ENCODE peak calls at places on chromosomes 6 and 20, in five cellular contexts. N, F, W, Y and K are unnamed samples.

GRCh38 chr6:156960525-156960924 is 183.3 kb downstream of the ARID1B start:
- DNase-seq in N (no peak), Y (no peak), F (no peak), W (no peak), K (no peak)

GRCh38 chr6:136685540-136686108 is 106.7 kb downstream of the MAP3K5 start:
- DNase-seq in F (no peak), W (no peak), Y (no peak), N (no peak), K (no peak)

GRCh38 chr6:33139596-33140206 is 52.6 kb downstream of the COL11A2 start:
- DNase-seq in Y (no peak), N (no peak), W (no peak), F (no peak), K (no peak)

GRCh38 chr6:125789576-125790402 is 971 bp upstream of the NCOA7 start:
- DNase-seq in W (no peak), N (peak; percentile 8), F (peak; percentile 75), Y (peak; percentile 55), K (peak; percentile 59)

GRCh38 chr20:47735412-47736400 is 49.6 kb downstream of the SULF2 start:
- DNase-seq in W (no peak), F (peak; percentile 1), N (no peak), Y (peak; percentile 31), K (no peak)

GRCh38 chr20:59756241-59756640 is 151.9 kb downstream of the PHACTR3 start:
- DNase-seq in W (no peak), F (no peak), N (no peak), Y (no peak), K (no peak)

GRCh38 chr6:30515967-30516753 is 26.9 kb downstream of the HLA-E start:
- DNase-seq in N (peak; percentile 65), W (peak; percentile 65), F (peak; percentile 95), Y (peak; percentile 97), K (peak; percentile 94)

GRCh38 chr20:4546342-4546741 is 175.4 kb upstream of the PRND start:
- DNase-seq in F (no peak), Y (no peak), W (peak; percentile 19), N (no peak), K (peak; percentile 64)

GRCh38 chr6:90936286-90936685 is 349.4 kb upstream of the MAP3K7 start:
- DNase-seq in W (no peak), Y (peak; percentile 49), F (no peak), N (no peak), K (no peak)

GRCh38 chr6:108714774-108715414 is 133.3 kb upstream of the ARMC2 start:
- DNase-seq in W (no peak), Y (no peak), F (no peak), N (no peak), K (no peak)

GRCh38 chr20:6802227-6802626 is 34.7 kb downstream of the BMP2 start:
- DNase-seq in Y (peak; percentile 10), N (no peak), F (peak; percentile 8), W (no peak), K (no peak)

GRCh38 chr6:4188801-4189200 is 53.4 kb upstream of the ECI2 start:
- DNase-seq in F (no peak), Y (no peak), W (no peak), N (no peak), K (no peak)

GRCh38 chr6:130853555-130854183 is 26.5 kb downstream of the SMLR1 start:
- DNase-seq in F (peak; percentile 22), N (no peak), W (no peak), Y (no peak), K (no peak)

GRCh38 chr6:74510878-74511277 is 695.0 kb downstream of the COL12A1 start:
- DNase-seq in Y (no peak), W (no peak), N (no peak), F (no peak), K (no peak)

GRCh38 chr20:64246616-64247311 is 8.8 kb upstream of the PCMTD2 start:
- DNase-seq in Y (no peak), F (no peak), W (no peak), N (no peak), K (peak; percentile 19)

GRCh38 chr6:122322824-122323223 is 76.6 kb upstream of the HSF2 start:
- DNase-seq in F (peak; percentile 68), W (no peak), Y (no peak), N (no peak), K (no peak)

GRCh38 chr6:162856885-162857284 is 129.1 kb downstream of the PACRG start:
- DNase-seq in N (peak; percentile 87), F (peak; percentile 81), Y (peak; percentile 57), W (peak; percentile 58), K (peak; percentile 77)

GRCh38 chr20:52001999-52002666 is 189.4 kb downstream of the ZFP64 start:
- DNase-seq in W (no peak), F (peak; percentile 76), Y (no peak), N (no peak), K (no peak)

GRCh38 chr6:144588674-144589325 is 303.7 kb downstream of the UTRN start:
- DNase-seq in F (no peak), N (no peak), Y (no peak), W (no peak), K (no peak)

GRCh38 chr6:127120109-127120786 is 1.8 kb downstream of the RSPO3 start:
- DNase-seq in N (no peak), W (no peak), F (no peak), Y (no peak), K (peak; percentile 32)

GRCh38 chr20:59781236-59781635 is 152.2 kb downstream of the SYCP2 start:
- DNase-seq in W (no peak), Y (no peak), N (no peak), F (no peak), K (peak; percentile 13)

GRCh38 chr20:53691060-53691810 is 97.6 kb upstream of the ZNF217 start:
- DNase-seq in N (no peak), F (no peak), W (no peak), Y (peak; percentile 94), K (no peak)

GRCh38 chr20:17928633-17929311 is 39.8 kb downstream of the SNX5 start:
- DNase-seq in N (no peak), Y (peak; percentile 38), W (no peak), F (no peak), K (no peak)

GRCh38 chr6:41546475-41546865 is 289 bp downstream of the FOXP4 start:
- DNase-seq in Y (no peak), F (no peak), W (no peak), N (no peak), K (no peak)

GRCh38 chr20:34552569-34552968 is 5.9 kb upstream of the MAP1LC3A start:
- DNase-seq in F (no peak), Y (no peak), W (no peak), N (no peak), K (no peak)

GRCh38 chr6:38509713-38510112 is 130.0 kb downstream of the BTBD9 start:
- DNase-seq in Y (peak; percentile 98), N (no peak), F (peak; percentile 77), W (no peak), K (no peak)

GRCh38 chr6:38508286-38508685 is 131.4 kb downstream of the BTBD9 start:
- DNase-seq in Y (peak; percentile 19), W (no peak), F (no peak), N (no peak), K (no peak)

GRCh38 chr6:38508894-38509293 is 130.8 kb downstream of the BTBD9 start:
- DNase-seq in W (no peak), F (peak; percentile 74), Y (peak; percentile 47), N (no peak), K (no peak)

GRCh38 chr6:38512211-38512610 is 127.5 kb downstream of the BTBD9 start:
- DNase-seq in Y (no peak), N (no peak), F (no peak), W (no peak), K (no peak)

DNA sequence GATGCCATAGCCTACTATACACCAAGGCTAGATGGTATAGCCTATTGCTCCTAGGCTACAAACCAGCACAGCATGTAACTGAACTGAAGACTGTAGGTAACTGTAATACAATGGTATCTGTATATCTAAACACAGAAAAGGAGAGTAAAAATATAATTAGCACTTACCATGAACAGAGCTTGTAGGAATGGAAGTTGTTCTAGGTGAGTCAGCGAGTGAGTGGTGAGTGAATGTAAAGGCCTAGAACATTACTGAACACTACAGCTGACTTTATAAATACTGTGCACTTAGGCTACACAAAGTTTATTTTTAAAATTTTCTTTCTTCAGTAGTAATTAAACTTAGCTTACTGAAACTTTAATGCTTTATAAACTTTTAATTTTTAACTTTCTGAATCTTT is 129.5 kb downstream of the BTBD9 start:
- DNase-seq in F (no peak), W (no peak), N (no peak), Y (no peak), K (no peak)
- H2BK5ac ChIP-seq in F (no peak overlapping the region), W (no peak overlapping the region), N (no peak overlapping the region), Y (no peak overlapping the region), K (no peak overlapping the region)

GRCh38 chr6:160767647-160768019 is 65.6 kb downstream of the PLG start:
- DNase-seq in W (no peak), N (no peak), F (no peak), Y (no peak), K (no peak)

GRCh38 chr6:160765412-160765811 is 63.4 kb downstream of the PLG start:
- DNase-seq in Y (no peak), F (no peak), N (no peak), W (no peak), K (peak; percentile 41)

GRCh38 chr6:160767019-160767646 is 65.1 kb downstream of the PLG start:
- DNase-seq in N (peak; percentile 63), W (peak; percentile 46), F (peak; percentile 6), Y (peak; percentile 81), K (peak; percentile 82)

GRCh38 chr6:160768101-160768500 is 66.1 kb downstream of the PLG start:
- DNase-seq in W (no peak), F (no peak), N (no peak), Y (no peak), K (no peak)

DNA sequence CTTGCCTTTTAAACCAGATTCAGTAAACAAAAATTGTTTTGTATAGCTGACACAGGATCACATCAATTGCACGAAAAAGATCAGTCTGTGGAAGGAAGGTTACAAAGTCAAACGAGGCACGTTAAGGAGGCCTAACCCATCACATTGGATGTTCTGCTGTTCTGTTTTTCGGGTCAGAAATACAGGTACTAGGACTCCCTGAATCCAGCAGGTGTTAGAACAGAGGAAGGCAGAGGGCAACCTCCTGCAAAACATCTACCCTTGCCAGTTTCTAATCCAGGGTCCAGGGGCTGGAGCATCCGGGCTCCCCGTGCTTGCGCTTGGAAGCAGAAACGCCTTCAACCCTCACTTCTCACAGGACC is 64.6 kb downstream of the PLG start:
- DNase-seq in F (no peak), N (no peak), Y (no peak), W (no peak), K (no peak)
- H2AK5ac ChIP-seq in F (no peak overlapping the region), N (no peak overlapping the region), Y (no peak overlapping the region), W (no peak overlapping the region), K (no peak overlapping the region)

GRCh38 chr20:32320305-32320704 is 37.8 kb upstream of the ASXL1 start:
- DNase-seq in W (no peak), F (no peak), N (no peak), Y (no peak), K (no peak)
- H2BK12ac ChIP-seq in W (no peak overlapping the region), F (no peak overlapping the region), N (no peak overlapping the region), Y (no peak overlapping the region), K (no peak overlapping the region)

DNA sequence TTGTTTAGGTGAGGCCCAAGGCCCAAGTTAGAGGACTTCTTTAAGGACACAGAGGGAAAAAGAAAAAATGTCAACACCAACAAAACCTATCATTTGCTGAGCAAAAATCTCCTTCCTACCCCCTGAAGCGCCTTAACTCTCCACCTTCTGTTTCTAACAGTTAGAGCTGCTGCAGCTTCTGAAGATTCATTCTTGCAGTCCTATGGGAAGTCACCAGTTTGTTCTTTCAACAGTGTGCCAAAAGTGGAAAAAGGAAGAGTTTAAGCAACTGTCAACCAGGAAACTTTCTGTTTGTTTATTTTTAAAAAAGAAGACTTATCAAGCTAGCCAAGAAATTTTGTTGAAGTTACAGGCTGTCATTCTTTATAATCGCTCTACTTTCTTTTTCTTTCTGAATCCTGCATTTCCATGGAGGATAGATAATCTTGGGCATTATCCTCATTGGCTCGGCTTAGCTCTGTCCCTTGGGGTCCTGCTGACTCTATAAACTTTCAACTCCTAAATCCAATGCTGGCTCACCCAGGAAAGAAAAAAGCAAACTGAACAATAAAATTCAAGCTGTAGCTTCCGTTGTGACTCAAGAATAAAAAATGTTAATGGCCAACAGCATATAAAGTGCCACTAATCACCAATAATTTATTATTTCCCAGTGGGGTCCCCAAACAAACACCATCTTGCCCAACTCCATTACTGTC is 172.8 kb upstream of the CITED2 start:
- DNase-seq in Y (no peak), N (no peak), F (peak; percentile 35), W (no peak), K (no peak)
- H2BK5ac ChIP-seq in Y (no peak overlapping the region), N (no peak overlapping the region), F (no peak overlapping the region), W (no peak overlapping the region), K (no peak overlapping the region)